ENCODE peak calls at places on chromosomes 13 and 19, in eight cellular contexts. W is progenitor cell of endocrine pancreas, S is BJ, B is WTC11, L is AG10803, Q is choroid plexus epithelial cell, N is IMR-90, A is testis. H is an unnamed sample.

GRCh38 chr19:50925734-50926133 is 14.5 kb upstream of the KLK4 start:
- DNase-seq in W (no peak), S (no peak), B (no peak), L (no peak), Q (no peak), N (no peak), A (no peak), H (no peak)

GRCh38 chr13:108919036-108919907 is 289.9 kb downstream of the MYO16 start:
- DNase-seq in W (no peak), S (peak), B (no peak), L (peak), Q (peak), N (peak), A (no peak), H (no peak)

GRCh38 chr13:98068511-98068910 is 74.4 kb upstream of the FARP1 start:
- DNase-seq in W (no peak), S (no peak), B (no peak), L (no peak), Q (peak), N (no peak), A (no peak), H (peak)

GRCh38 chr19:37979547-37980082 is 72.6 kb downstream of the SIPA1L3 start:
- DNase-seq in W (no peak), S (no peak), B (no peak), L (no peak), Q (no peak), N (no peak), A (no peak), H (peak)

GRCh38 chr13:36261976-36262375 is 35.6 kb downstream of the CCDC169 start:
- DNase-seq in W (no peak), S (no peak), B (no peak), L (no peak), Q (peak), N (no peak), A (no peak), H (no peak)

GRCh38 chr19:53503126-53503525 is 34.8 kb upstream of the ZNF331 start:
- DNase-seq in W (no peak), S (no peak), B (no peak), L (no peak), Q (no peak), N (no peak), A (no peak), H (no peak)

GRCh38 chr19:23071087-23071511 is 45.7 kb upstream of the ZNF730 start:
- DNase-seq in W (no peak), S (no peak), B (peak), L (no peak), Q (peak), N (peak), A (peak), H (no peak)

GRCh38 chr13:112806761-112807652 is 117.2 kb downstream of the ATP11A start:
- DNase-seq in W (no peak), S (no peak), B (no peak), L (no peak), Q (no peak), N (peak), A (peak), H (no peak)

GRCh38 chr19:37362733-37363132 is 8.2 kb upstream of the ZNF527 start:
- DNase-seq in W (no peak), S (no peak), B (peak), L (no peak), Q (peak), N (no peak), A (no peak), H (no peak)

GRCh38 chr13:61350351-61350750 is 65.3 kb downstream of the PCDH20 start:
- DNase-seq in W (no peak), S (no peak), B (no peak), L (no peak), Q (no peak), N (no peak), A (no peak), H (no peak)

GRCh38 chr13:32408296-32408998 is 19.5 kb downstream of the N4BP2L1 start:
- DNase-seq in W (no peak), S (no peak), B (no peak), L (no peak), Q (no peak), N (no peak), A (peak), H (no peak)

GRCh38 chr13:40502236-40502635 is 164.2 kb downstream of the FOXO1 start:
- DNase-seq in W (no peak), S (no peak), B (no peak), L (no peak), Q (no peak), N (no peak), A (no peak), H (no peak)

GRCh38 chr13:113608967-113609533 is 24.5 kb downstream of the TFDP1 start:
- DNase-seq in W (no peak), S (no peak), B (no peak), L (no peak), Q (no peak), N (no peak), A (no peak), H (no peak)

GRCh38 chr13:32660227-32660626 is 74.0 kb downstream of the PDS5B start:
- DNase-seq in W (no peak), S (no peak), B (no peak), L (no peak), Q (no peak), N (no peak), A (no peak), H (no peak)

GRCh38 chr13:44350775-44351504 is 22.7 kb upstream of the SERP2 start:
- DNase-seq in W (no peak), S (no peak), B (no peak), L (no peak), Q (no peak), N (no peak), A (no peak), H (no peak)

GRCh38 chr13:30119476-30119875 is 187.9 kb downstream of the KATNAL1 start:
- DNase-seq in W (no peak), S (peak), B (no peak), L (peak), Q (peak), N (peak), A (no peak), H (no peak)

GRCh38 chr13:113667771-113668490 is 912 bp downstream of the GRK1 start:
- DNase-seq in W (no peak), S (no peak), B (peak), L (no peak), Q (no peak), N (no peak), A (no peak), H (no peak)

GRCh38 chr13:41311607-41312500 is 787 bp downstream of the NAA16 start:
- DNase-seq in W (peak), S (no peak), B (peak), L (peak), Q (peak), N (peak), A (peak), H (peak)

GRCh38 chr19:17495639-17496265 is 15.7 kb upstream of the PGLS start:
- DNase-seq in W (no peak), S (no peak), B (no peak), L (no peak), Q (peak), N (no peak), A (no peak), H (no peak)

GRCh38 chr19:3575260-3575741 is 2.6 kb downstream of the HMG20B start:
- DNase-seq in W (no peak), S (no peak), B (peak), L (no peak), Q (peak), N (peak), A (peak), H (no peak)

DNA sequence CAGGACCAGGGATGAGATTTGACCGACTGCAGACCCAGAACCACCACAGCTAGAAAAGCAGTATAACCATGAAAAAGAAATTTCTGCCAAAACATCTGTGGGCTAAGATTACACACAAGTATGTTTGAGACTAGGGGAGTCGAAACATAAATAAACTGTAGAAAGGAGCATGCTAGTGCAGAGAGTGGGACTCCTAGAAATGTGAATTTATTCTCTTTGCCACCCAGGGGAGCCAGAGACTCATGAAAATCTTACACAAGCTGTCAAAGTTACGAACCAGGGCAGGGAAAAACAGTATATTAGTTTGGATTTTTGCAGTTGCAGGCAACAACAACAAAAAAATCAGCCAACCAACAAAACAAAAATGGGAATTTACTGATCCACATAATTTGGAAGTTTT is 12.3 kb upstream of the HSPH1 start:
- DNase-seq in W (no peak), S (no peak), B (no peak), L (peak), Q (peak), N (peak), A (no peak), H (no peak)
- TF ChIP-seq CTCF in W (peak), S (peak), B (no peak), L (peak), Q (peak), N (peak), A (no peak), H (peak)

GRCh38 chr19:44800461-44800860 is 8.4 kb upstream of the BCAM start:
- DNase-seq in W (peak), S (no peak), B (peak), L (peak), Q (peak), N (peak), A (peak), H (peak)
- TF ChIP-seq CTCF in W (peak), S (peak), B (peak), L (peak), Q (peak), N (peak), A (peak), H (peak)

GRCh38 chr13:101474419-101474957 is 22.0 kb downstream of the ITGBL1 start:
- DNase-seq in W (no peak), S (peak), B (peak), L (peak), Q (peak), N (peak), A (no peak), H (no peak)
- TF ChIP-seq CTCF in W (peak), S (peak), B (no peak), L (peak), Q (peak), N (peak), A (no peak), H (no peak)

GRCh38 chr13:51130348-51130747 is 19.3 kb upstream of the C13orf42 start:
- DNase-seq in W (no peak), S (no peak), B (no peak), L (no peak), Q (no peak), N (no peak), A (no peak), H (no peak)
- TF ChIP-seq CTCF in W (no peak), S (no peak), B (no peak), L (no peak), Q (no peak), N (no peak), A (no peak), H (no peak)

GRCh38 chr13:67155898-67156717 is 74.0 kb downstream of the PCDH9 start:
- DNase-seq in W (no peak), S (no peak), B (no peak), L (no peak), Q (no peak), N (no peak), A (peak), H (no peak)

GRCh38 chr13:67152123-67152522 is 78.0 kb downstream of the PCDH9 start:
- DNase-seq in W (no peak), S (no peak), B (no peak), L (no peak), Q (no peak), N (no peak), A (no peak), H (no peak)

GRCh38 chr13:67158903-67159302 is 71.2 kb downstream of the PCDH9 start:
- DNase-seq in W (no peak), S (no peak), B (no peak), L (no peak), Q (no peak), N (no peak), A (no peak), H (no peak)

GRCh38 chr13:67156718-67157049 is 73.5 kb downstream of the PCDH9 start:
- DNase-seq in W (no peak), S (no peak), B (peak), L (no peak), Q (no peak), N (no peak), A (no peak), H (no peak)
- TF ChIP-seq CTCF in W (no peak), S (no peak), B (no peak), L (no peak), Q (no peak), N (no peak), A (no peak), H (no peak)

GRCh38 chr19:29525901-29526729 is at the start of gene VSTM2B:
- DNase-seq in W (no peak), S (no peak), B (peak), L (no peak), Q (no peak), N (no peak), A (no peak), H (no peak)

GRCh38 chr19:29528350-29528945 is 2.7 kb downstream of the VSTM2B start:
- DNase-seq in W (peak), S (no peak), B (peak), L (peak), Q (peak), N (peak), A (peak), H (no peak)

GRCh38 chr19:29526730-29527499 is 1.1 kb downstream of the VSTM2B start:
- DNase-seq in W (no peak), S (no peak), B (peak), L (no peak), Q (no peak), N (no peak), A (no peak), H (no peak)

GRCh38 chr19:29528946-29529645 is 3.3 kb downstream of the VSTM2B start:
- DNase-seq in W (no peak), S (no peak), B (peak), L (no peak), Q (no peak), N (no peak), A (no peak), H (no peak)

DNA sequence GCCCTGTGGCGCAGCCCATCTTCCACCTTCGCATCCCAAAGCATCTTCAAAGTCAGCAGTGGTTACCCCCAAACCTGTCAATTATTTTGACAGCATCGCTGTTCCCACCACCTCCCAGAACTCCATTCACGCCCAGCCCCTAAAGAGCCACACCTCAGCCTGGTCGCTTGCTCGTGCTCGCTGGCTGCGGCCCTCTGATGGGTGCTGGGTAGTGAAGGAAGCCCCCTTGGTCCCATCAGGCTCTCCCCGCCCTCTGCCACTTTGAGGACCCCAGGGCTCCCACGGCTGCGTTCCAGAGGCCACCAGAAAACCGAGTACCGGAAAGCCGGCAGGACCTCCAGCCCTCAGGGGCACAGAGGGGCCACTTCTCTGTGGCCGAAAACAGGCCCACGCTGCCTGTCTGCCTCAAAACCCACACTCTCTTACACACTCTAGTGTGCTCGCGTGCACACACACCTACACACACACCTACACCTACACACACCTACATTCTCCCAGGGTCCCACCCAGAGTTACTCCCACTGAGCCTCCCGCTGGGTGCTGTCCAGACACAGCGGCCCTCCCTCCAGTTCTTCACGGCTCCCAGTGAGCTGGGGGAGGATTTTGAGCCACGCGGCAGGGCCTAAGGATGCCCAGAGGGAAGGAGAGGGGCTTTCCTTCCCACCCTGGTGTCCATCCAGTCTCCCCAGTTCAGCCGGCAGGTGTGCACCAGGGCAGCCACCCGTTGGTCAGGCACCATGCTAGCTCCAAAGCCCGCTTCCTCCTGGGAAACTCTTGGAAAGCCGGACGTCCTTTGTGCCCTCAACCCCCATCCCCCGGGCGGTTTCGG is 1.9 kb downstream of the VSTM2B start:
- DNase-seq in W (no peak), S (no peak), B (no peak), L (no peak), Q (no peak), N (no peak), A (no peak), H (no peak)
- TF ChIP-seq CTCF in W (peak), S (no peak), B (no peak), L (no peak), Q (no peak), N (no peak), A (no peak), H (no peak)

GRCh38 chr19:8373867-8374813 is 10.2 kb downstream of the ANGPTL4 start:
- DNase-seq in W (no peak), S (no peak), B (no peak), L (no peak), Q (peak), N (no peak), A (peak), H (peak)
- TF ChIP-seq CTCF in W (no peak), S (no peak), B (no peak), L (no peak), Q (peak), N (no peak), A (no peak), H (no peak)

GRCh38 chr13:83941669-83942335 is 59.5 kb upstream of the SLITRK1 start:
- DNase-seq in W (no peak), S (no peak), B (no peak), L (no peak), Q (no peak), N (no peak), A (no peak), H (no peak)
- TF ChIP-seq CTCF in W (no peak), S (no peak), B (no peak), L (no peak), Q (no peak), N (no peak), A (no peak), H (no peak)

DNA sequence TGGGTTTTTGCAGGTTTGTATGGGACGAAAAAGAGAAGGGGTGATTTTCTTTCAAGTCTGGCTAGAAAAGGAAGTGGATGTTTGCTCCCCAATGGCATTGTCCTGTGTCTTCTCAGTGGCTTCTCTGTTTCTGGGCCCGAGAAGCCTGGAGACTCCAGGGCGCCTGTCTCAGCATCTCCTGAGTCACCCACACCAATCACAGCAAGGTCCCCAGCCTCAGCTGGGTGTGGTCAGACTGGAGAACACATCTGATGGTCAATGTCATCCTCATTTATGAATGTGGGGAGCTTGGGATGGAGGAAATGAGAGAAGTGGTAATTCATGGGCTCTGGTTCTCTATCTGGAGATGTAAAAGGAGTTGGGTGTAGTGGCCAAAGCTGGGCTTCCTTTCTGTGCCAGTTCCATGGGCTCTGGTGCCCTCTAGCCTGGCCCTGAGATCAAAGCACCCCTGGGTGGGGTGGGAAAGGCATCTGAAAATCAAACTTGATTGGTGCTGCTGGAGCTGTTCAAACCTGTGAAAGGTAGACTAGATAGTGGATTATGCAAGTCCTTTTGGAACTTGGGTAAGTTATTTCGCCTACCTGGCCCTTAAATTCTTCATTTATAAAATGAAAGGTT is 13.4 kb downstream of the RASL11A start:
- DNase-seq in W (no peak), S (no peak), B (no peak), L (peak), Q (peak), N (no peak), A (peak), H (no peak)
- TF ChIP-seq CTCF in W (no peak), S (peak), B (no peak), L (peak), Q (peak), N (peak), A (no peak), H (no peak)

H was measured in Caco-2.